ENCODE peak calls at places on chromosome 21, in five cellular contexts. L, I, X, E and F are unnamed samples.

GRCh38 chr21:41965045-41965444 is 11.2 kb upstream of the C2CD2 start:
- DNase-seq in L (no peak), I (no peak), X (no peak), E (no peak), F (no peak)

GRCh38 chr21:14356771-14357170 is 26.2 kb downstream of the HSPA13 start:
- DNase-seq in L (no peak), I (no peak), X (no peak), E (no peak), F (no peak)

GRCh38 chr21:26506951-26507350 is 66.1 kb downstream of the CYYR1 start:
- DNase-seq in L (no peak), I (no peak), X (no peak), E (peak; percentile 30), F (no peak)

GRCh38 chr21:44926364-44927101 is 5.8 kb upstream of the ITGB2 start:
- DNase-seq in L (no peak), I (no peak), X (no peak), E (no peak), F (no peak)

GRCh38 chr21:42063578-42064521 is 7.3 kb upstream of the UMODL1 start:
- DNase-seq in L (peak; percentile 76), I (no peak), X (peak; percentile 72), E (no peak), F (peak; percentile 76)

GRCh38 chr21:32978346-32979270 is 47.1 kb upstream of the OLIG2 start:
- DNase-seq in L (no peak), I (no peak), X (no peak), E (no peak), F (peak; percentile 56)

GRCh38 chr21:34198232-34199120 is 125.1 kb downstream of the MRPS6 start:
- DNase-seq in L (no peak), I (peak; percentile 70), X (no peak), E (no peak), F (no peak)

GRCh38 chr21:41834926-41835663 is 44.0 kb downstream of the PRDM15 start:
- DNase-seq in L (no peak), I (peak; percentile 81), X (no peak), E (no peak), F (peak; percentile 72)

GRCh38 chr21:45282283-45283018 is 5.2 kb downstream of the POFUT2 start:
- DNase-seq in L (no peak), I (peak; percentile 79), X (no peak), E (no peak), F (peak; percentile 15)